ENCODE peak calls at places on chromosomes 1 and 21, in four cellular contexts. L, P, C and V are unnamed samples.

GRCh38 chr1:31583082-31583994 is 7.0 kb downstream of the TINAGL1 start:
- DNase-seq in L (no peak), P (no peak), C (no peak), V (no peak)

GRCh38 chr1:185512442-185512841 is 195.4 kb upstream of the IVNS1ABP start:
- DNase-seq in L (peak; percentile 36), P (no peak), C (no peak), V (no peak)

GRCh38 chr1:178461104-178461503 is 35.7 kb downstream of the CLEC20A start:
- DNase-seq in L (no peak), P (no peak), C (no peak), V (no peak)

GRCh38 chr1:84758968-84759491 is 68.8 kb upstream of the SSX2IP start:
- DNase-seq in L (no peak), P (no peak), C (no peak), V (no peak)

GRCh38 chr1:65113298-65113697 is 34.7 kb upstream of the AK4 start:
- DNase-seq in L (no peak), P (no peak), C (no peak), V (no peak)

GRCh38 chr21:42997053-42997452 is 22.7 kb downstream of the PKNOX1 start:
- DNase-seq in L (peak; percentile 64), P (peak; percentile 44), C (no peak), V (no peak)

GRCh38 chr1:170126691-170127090 is 19.1 kb upstream of the NTMT2 start:
- DNase-seq in L (peak; percentile 70), P (no peak), C (no peak), V (no peak)

GRCh38 chr1:10106241-10106640 is 73.5 kb downstream of the UBE4B start:
- DNase-seq in L (no peak), P (no peak), C (no peak), V (no peak)

GRCh38 chr1:31065310-31066217 is at the start of gene PUM1:
- DNase-seq in L (peak; percentile 95), P (peak; percentile 99), C (peak; percentile 99), V (peak; percentile 100)

GRCh38 chr1:2474104-2474787 is 1.8 kb upstream of the PLCH2 start:
- DNase-seq in L (no peak), P (no peak), C (no peak), V (no peak)

GRCh38 chr1:15919316-15919715 is 56.6 kb downstream of the ZBTB17 start:
- DNase-seq in L (peak; percentile 91), P (no peak), C (no peak), V (no peak)

GRCh38 chr1:153760440-153760839 is 14.8 kb upstream of the SLC27A3 start:
- DNase-seq in L (no peak), P (no peak), C (no peak), V (no peak)

GRCh38 chr1:230594374-230594773 is 47.9 kb upstream of the COG2 start:
- DNase-seq in L (no peak), P (no peak), C (no peak), V (no peak)

GRCh38 chr1:15885701-15886612 is 38.5 kb downstream of the SPEN start:
- DNase-seq in L (peak; percentile 81), P (peak; percentile 97), C (no peak), V (peak; percentile 96)

GRCh38 chr1:111738436-111739221 is 566 bp downstream of the INKA2 start:
- DNase-seq in L (peak; percentile 81), P (peak; percentile 62), C (peak; percentile 28), V (peak; percentile 77)

GRCh38 chr1:115230281-115230680 is 107.8 kb downstream of the NGF start:
- DNase-seq in L (no peak), P (no peak), C (no peak), V (no peak)

GRCh38 chr1:184567648-184568047 is 180.8 kb downstream of the C1orf21 start:
- DNase-seq in L (no peak), P (no peak), C (no peak), V (no peak)

GRCh38 chr1:240242601-240243144 is 151.0 kb downstream of the FMN2 start:
- DNase-seq in L (peak; percentile 47), P (no peak), C (no peak), V (no peak)

GRCh38 chr21:40118527-40118926 is 251.3 kb downstream of the PCP4 start:
- DNase-seq in L (peak; percentile 77), P (no peak), C (no peak), V (no peak)

GRCh38 chr21:45709127-45709526 is 65.6 kb downstream of the PCBP3 start:
- DNase-seq in L (no peak), P (no peak), C (no peak), V (no peak)

GRCh38 chr1:15757575-15758401 is 807 bp upstream of the FBLIM1 start:
- DNase-seq in L (no peak), P (no peak), C (no peak), V (no peak)

GRCh38 chr1:165581926-165582325 is 38.1 kb downstream of the LRRC52 start:
- DNase-seq in L (no peak), P (no peak), C (no peak), V (no peak)

GRCh38 chr21:28336299-28336698 is 656.4 kb downstream of the LTN1 start:
- DNase-seq in L (peak; percentile 67), P (peak; percentile 46), C (no peak), V (peak; percentile 52)

GRCh38 chr1:225767591-225768540 is 9.8 kb upstream of the SRP9 start:
- DNase-seq in L (peak; percentile 62), P (peak; percentile 80), C (no peak), V (no peak)

GRCh38 chr1:90707363-90707710 is 9.8 kb downstream of the BARHL2 start:
- DNase-seq in L (peak; percentile 26), P (peak; percentile 59), C (no peak), V (peak; percentile 62)